ENCODE peak calls at places on chromosomes 6 and 20, in eight cellular contexts. One of them, this sample, is unnamed.
A peak's percentile ranks its signal among the peaks of the same experiment; 100 is the strongest.

GRCh38 chr6:28258877-28259777 is at the start of gene NKAPL:
- DNase-seq in transverse colon: peak; percentile 66
- DNase-seq in tibial nerve: peak; percentile 33
- DNase-seq in body of pancreas: peak; percentile 70
- DNase-seq in Peyer's patch: peak; percentile 76
- DNase-seq in testis: peak; percentile 88
- DNase-seq in A549: no peak
- DNase-seq in GM12878: no peak
- DNase-seq in this sample: peak; percentile 65

GRCh38 chr6:72984981-72985665 is 240.2 kb downstream of the KHDC1L start:
- DNase-seq in transverse colon: no peak
- DNase-seq in tibial nerve: no peak
- DNase-seq in body of pancreas: no peak
- DNase-seq in Peyer's patch: no peak
- DNase-seq in testis: no peak
- DNase-seq in A549: no peak
- DNase-seq in GM12878: no peak
- DNase-seq in this sample: no peak

GRCh38 chr6:139303176-139303575 is 11.4 kb upstream of the TXLNB start:
- DNase-seq in transverse colon: no peak
- DNase-seq in tibial nerve: no peak
- DNase-seq in body of pancreas: no peak
- DNase-seq in Peyer's patch: no peak
- DNase-seq in testis: no peak
- DNase-seq in A549: no peak
- DNase-seq in GM12878: no peak
- DNase-seq in this sample: no peak

GRCh38 chr6:148335582-148335981 is 7.1 kb upstream of the SASH1 start:
- DNase-seq in transverse colon: no peak
- DNase-seq in tibial nerve: no peak
- DNase-seq in body of pancreas: no peak
- DNase-seq in Peyer's patch: no peak
- DNase-seq in testis: no peak
- DNase-seq in A549: peak; percentile 50
- DNase-seq in GM12878: no peak
- DNase-seq in this sample: no peak

GRCh38 chr6:44049163-44049988 is 77.9 kb downstream of the MRPL14 start:
- DNase-seq in transverse colon: no peak
- DNase-seq in tibial nerve: no peak
- DNase-seq in body of pancreas: no peak
- DNase-seq in Peyer's patch: no peak
- DNase-seq in testis: no peak
- DNase-seq in A549: no peak
- DNase-seq in GM12878: no peak
- DNase-seq in this sample: peak; percentile 49

GRCh38 chr6:97626586-97627441 is 343.8 kb upstream of the MMS22L start:
- DNase-seq in transverse colon: no peak
- DNase-seq in tibial nerve: no peak
- DNase-seq in body of pancreas: no peak
- DNase-seq in Peyer's patch: no peak
- DNase-seq in testis: no peak
- DNase-seq in A549: no peak
- DNase-seq in GM12878: no peak
- DNase-seq in this sample: no peak

GRCh38 chr6:16136536-16137450 is 7.9 kb downstream of the MYLIP start:
- DNase-seq in transverse colon: no peak
- DNase-seq in tibial nerve: no peak
- DNase-seq in body of pancreas: no peak
- DNase-seq in Peyer's patch: no peak
- DNase-seq in testis: no peak
- DNase-seq in A549: peak; percentile 5
- DNase-seq in GM12878: no peak
- DNase-seq in this sample: peak; percentile 40

GRCh38 chr20:17504326-17504897 is 26.8 kb downstream of the BFSP1 start:
- DNase-seq in transverse colon: no peak
- DNase-seq in tibial nerve: no peak
- DNase-seq in body of pancreas: no peak
- DNase-seq in Peyer's patch: no peak
- DNase-seq in testis: no peak
- DNase-seq in A549: no peak
- DNase-seq in GM12878: no peak
- DNase-seq in this sample: no peak

GRCh38 chr20:17570347-17571152 is 675 bp downstream of the DSTN start:
- DNase-seq in transverse colon: peak; percentile 75
- DNase-seq in tibial nerve: peak; percentile 23
- DNase-seq in body of pancreas: peak; percentile 63
- DNase-seq in Peyer's patch: peak; percentile 72
- DNase-seq in testis: peak; percentile 61
- DNase-seq in A549: peak; percentile 77
- DNase-seq in GM12878: no peak
- DNase-seq in this sample: peak; percentile 58

GRCh38 chr6:142853244-142854180 is 91.5 kb downstream of the HIVEP2 start:
- DNase-seq in transverse colon: peak; percentile 27
- DNase-seq in tibial nerve: no peak
- DNase-seq in body of pancreas: no peak
- DNase-seq in Peyer's patch: no peak
- DNase-seq in testis: no peak
- DNase-seq in A549: no peak
- DNase-seq in GM12878: no peak
- DNase-seq in this sample: no peak

GRCh38 chr6:5087389-5087788 is 2.2 kb downstream of the PPP1R3G start:
- DNase-seq in transverse colon: peak; percentile 27
- DNase-seq in tibial nerve: no peak
- DNase-seq in body of pancreas: no peak
- DNase-seq in Peyer's patch: no peak
- DNase-seq in testis: peak; percentile 48
- DNase-seq in A549: no peak
- DNase-seq in GM12878: no peak
- DNase-seq in this sample: no peak

GRCh38 chr6:35663001-35663400 is 25.7 kb downstream of the FKBP5 start:
- DNase-seq in transverse colon: no peak
- DNase-seq in tibial nerve: no peak
- DNase-seq in body of pancreas: peak; percentile 60
- DNase-seq in Peyer's patch: no peak
- DNase-seq in testis: no peak
- DNase-seq in A549: no peak
- DNase-seq in GM12878: no peak
- DNase-seq in this sample: no peak

GRCh38 chr6:43276180-43277082 is 21.6 kb upstream of the SLC22A7 start:
- DNase-seq in transverse colon: peak; percentile 75
- DNase-seq in tibial nerve: no peak
- DNase-seq in body of pancreas: no peak
- DNase-seq in Peyer's patch: peak; percentile 77
- DNase-seq in testis: no peak
- DNase-seq in A549: no peak
- DNase-seq in GM12878: no peak
- DNase-seq in this sample: no peak

GRCh38 chr20:56841346-56841908 is 212.3 kb downstream of the TFAP2C start:
- DNase-seq in transverse colon: no peak
- DNase-seq in tibial nerve: no peak
- DNase-seq in body of pancreas: no peak
- DNase-seq in Peyer's patch: no peak
- DNase-seq in testis: no peak
- DNase-seq in A549: no peak
- DNase-seq in GM12878: no peak
- DNase-seq in this sample: no peak

GRCh38 chr20:39607124-39607523 is 645.0 kb downstream of the DHX35 start:
- DNase-seq in transverse colon: no peak
- DNase-seq in tibial nerve: no peak
- DNase-seq in body of pancreas: no peak
- DNase-seq in Peyer's patch: no peak
- DNase-seq in testis: no peak
- DNase-seq in A549: no peak
- DNase-seq in GM12878: no peak
- DNase-seq in this sample: no peak

GRCh38 chr6:33118525-33119123 is 42.8 kb downstream of the HLA-DPB1 start:
- DNase-seq in transverse colon: no peak
- DNase-seq in tibial nerve: no peak
- DNase-seq in body of pancreas: no peak
- DNase-seq in Peyer's patch: no peak
- DNase-seq in testis: no peak
- DNase-seq in A549: peak; percentile 46
- DNase-seq in GM12878: no peak
- DNase-seq in this sample: no peak

GRCh38 chr20:6733965-6734364 is 33.5 kb upstream of the BMP2 start:
- DNase-seq in transverse colon: no peak
- DNase-seq in tibial nerve: no peak
- DNase-seq in body of pancreas: no peak
- DNase-seq in Peyer's patch: no peak
- DNase-seq in testis: no peak
- DNase-seq in A549: no peak
- DNase-seq in GM12878: no peak
- DNase-seq in this sample: no peak

GRCh38 chr6:168871535-168872106 is 382.0 kb downstream of the THBS2 start:
- DNase-seq in transverse colon: no peak
- DNase-seq in tibial nerve: no peak
- DNase-seq in body of pancreas: peak; percentile 49
- DNase-seq in Peyer's patch: no peak
- DNase-seq in testis: no peak
- DNase-seq in A549: no peak
- DNase-seq in GM12878: no peak
- DNase-seq in this sample: peak; percentile 44

GRCh38 chr6:108074359-108075144 is at the start of gene OSTM1:
- DNase-seq in transverse colon: peak; percentile 95
- DNase-seq in tibial nerve: peak; percentile 78
- DNase-seq in body of pancreas: peak; percentile 93
- DNase-seq in Peyer's patch: peak; percentile 96
- DNase-seq in testis: peak; percentile 92
- DNase-seq in A549: peak; percentile 82
- DNase-seq in GM12878: peak; percentile 36
- DNase-seq in this sample: peak; percentile 94
- TF ChIP-seq POLR2A in transverse colon: peak; percentile 80
- TF ChIP-seq POLR2A in tibial nerve: peak; percentile 83
- TF ChIP-seq POLR2A in body of pancreas: peak; percentile 88
- TF ChIP-seq POLR2A in Peyer's patch: peak; percentile 93
- TF ChIP-seq POLR2A in testis: no peak
- TF ChIP-seq POLR2A in A549: peak; percentile 75
- TF ChIP-seq POLR2A in GM12878: peak; percentile 92
- TF ChIP-seq POLR2A in this sample: peak; percentile 59

DNA sequence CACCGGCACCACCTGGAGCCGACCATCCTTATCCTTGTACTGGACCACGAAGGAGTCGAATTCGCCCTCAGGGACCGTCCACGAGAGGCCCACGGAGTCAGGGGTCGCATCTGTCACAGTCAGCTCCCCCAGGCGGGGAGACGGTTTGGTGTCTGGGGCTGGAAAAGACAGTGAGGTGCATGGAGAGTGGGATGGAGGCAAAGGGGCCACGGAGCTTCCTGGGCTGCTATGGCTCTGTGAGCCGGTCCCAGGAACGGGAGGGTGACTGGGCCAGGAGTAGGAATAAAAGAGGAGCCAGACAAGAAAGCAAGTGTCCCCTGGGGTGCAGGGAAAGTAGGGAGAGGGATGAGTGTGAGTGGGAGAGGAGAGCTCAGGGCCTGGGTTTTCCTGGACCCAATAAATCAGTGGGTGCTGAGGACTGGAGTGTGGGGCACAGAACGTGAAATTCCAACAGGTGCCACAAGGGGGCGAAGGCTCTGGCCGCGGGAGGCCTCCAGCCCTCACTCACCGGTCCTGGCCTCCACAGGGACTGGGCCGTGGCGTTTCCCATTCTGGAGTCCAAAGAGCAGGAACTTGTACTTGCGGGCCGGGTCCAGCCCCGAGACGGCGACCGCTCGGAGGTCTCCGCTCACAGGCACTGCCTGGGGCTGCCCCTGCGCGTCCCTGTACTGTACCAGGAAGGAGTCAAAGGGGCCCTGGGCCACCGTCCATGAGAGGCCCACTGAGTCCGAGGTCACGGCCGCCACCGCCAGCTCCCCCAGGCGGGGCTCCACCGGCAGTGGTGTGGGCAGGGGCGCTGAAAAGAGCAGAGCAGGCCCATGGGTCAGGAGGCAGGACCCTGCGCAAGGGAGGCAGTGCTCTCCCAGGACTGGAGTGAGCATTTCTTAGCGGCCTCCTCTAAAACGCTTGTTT is 9.9 kb downstream of the CYP21A2 start:
- DNase-seq in transverse colon: peak; percentile 80
- DNase-seq in tibial nerve: peak; percentile 68
- DNase-seq in body of pancreas: peak; percentile 77
- DNase-seq in Peyer's patch: peak; percentile 89
- DNase-seq in testis: peak; percentile 80
- DNase-seq in A549: peak; percentile 48
- DNase-seq in GM12878: no peak
- DNase-seq in this sample: peak; percentile 80
- TF ChIP-seq POLR2A in transverse colon: no peak
- TF ChIP-seq POLR2A in tibial nerve: no peak
- TF ChIP-seq POLR2A in body of pancreas: no peak
- TF ChIP-seq POLR2A in Peyer's patch: no peak
- TF ChIP-seq POLR2A in testis: no peak
- TF ChIP-seq POLR2A in A549: no peak
- TF ChIP-seq POLR2A in GM12878: no peak
- TF ChIP-seq POLR2A in this sample: no peak

DNA sequence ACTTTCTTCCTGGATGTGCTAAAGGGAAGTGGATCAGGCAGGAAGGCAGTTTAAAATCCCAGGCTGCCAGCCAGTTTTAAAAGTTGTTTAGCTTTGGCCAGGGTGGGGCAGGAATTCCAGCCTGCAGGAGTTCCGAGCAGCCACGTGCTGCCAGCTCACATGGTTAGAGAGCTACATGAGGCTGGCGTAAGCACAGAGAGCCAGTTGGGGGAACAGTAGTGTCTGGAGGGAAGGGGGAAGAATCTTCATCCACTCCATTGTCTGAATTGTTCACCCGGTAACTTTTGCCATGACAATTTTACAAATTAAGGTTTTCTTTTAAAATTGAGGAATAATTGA is 12.0 kb downstream of the CDC25B start:
- DNase-seq in transverse colon: peak; percentile 89
- DNase-seq in tibial nerve: peak; percentile 80
- DNase-seq in body of pancreas: peak; percentile 89
- DNase-seq in Peyer's patch: peak; percentile 90
- DNase-seq in testis: peak; percentile 86
- DNase-seq in A549: peak; percentile 99
- DNase-seq in GM12878: no peak
- DNase-seq in this sample: peak; percentile 91
- TF ChIP-seq POLR2A in transverse colon: peak; percentile 38
- TF ChIP-seq POLR2A in tibial nerve: peak; percentile 58
- TF ChIP-seq POLR2A in body of pancreas: no peak
- TF ChIP-seq POLR2A in Peyer's patch: no peak
- TF ChIP-seq POLR2A in testis: no peak
- TF ChIP-seq POLR2A in A549: no peak
- TF ChIP-seq POLR2A in GM12878: no peak
- TF ChIP-seq POLR2A in this sample: peak; percentile 22

DNA sequence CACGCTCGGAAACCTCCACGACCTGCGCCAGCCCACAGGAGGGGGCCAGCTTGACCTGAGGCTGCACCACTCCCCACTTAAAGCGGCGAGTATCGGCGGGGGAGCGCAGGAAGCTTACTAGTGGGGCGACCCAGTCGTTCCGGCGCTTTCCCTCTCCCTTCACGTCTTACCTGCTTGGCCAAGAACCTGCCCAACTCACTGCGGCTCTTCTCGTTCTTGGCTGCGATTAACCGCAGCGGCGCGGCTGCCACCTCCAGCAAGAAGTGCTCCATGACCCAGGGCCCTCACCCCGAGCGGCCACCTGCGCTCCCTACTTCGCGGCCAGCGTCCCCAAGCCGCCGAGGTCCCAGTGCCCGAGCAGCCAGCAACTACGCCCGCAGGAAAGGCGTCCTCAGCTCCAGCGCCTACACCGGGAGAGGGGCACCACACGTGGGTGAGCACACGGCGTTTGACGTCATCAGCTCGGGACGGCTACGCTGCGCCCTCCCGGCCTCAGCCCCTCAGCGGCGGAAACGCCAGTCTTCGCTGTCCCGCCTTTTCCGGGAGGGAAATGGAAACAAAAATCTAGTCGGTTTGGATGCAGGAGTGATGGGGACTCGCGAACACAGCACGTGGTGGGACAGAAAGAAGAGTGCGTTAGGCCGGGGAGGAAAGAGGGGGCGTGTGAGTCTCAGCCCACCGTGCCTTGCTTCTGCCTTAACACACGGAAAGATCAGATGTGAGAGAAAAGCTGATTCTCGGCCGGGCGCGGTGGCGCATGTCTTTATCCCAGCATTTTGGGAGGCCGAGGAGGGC is at the start of gene MDN1:
- DNase-seq in transverse colon: peak; percentile 93
- DNase-seq in tibial nerve: peak; percentile 63
- DNase-seq in body of pancreas: peak; percentile 89
- DNase-seq in Peyer's patch: peak; percentile 95
- DNase-seq in testis: peak; percentile 96
- DNase-seq in A549: peak; percentile 92
- DNase-seq in GM12878: peak; percentile 73
- DNase-seq in this sample: peak; percentile 89
- TF ChIP-seq POLR2A in transverse colon: peak; percentile 71
- TF ChIP-seq POLR2A in tibial nerve: peak; percentile 74
- TF ChIP-seq POLR2A in body of pancreas: peak; percentile 52
- TF ChIP-seq POLR2A in Peyer's patch: peak; percentile 27
- TF ChIP-seq POLR2A in testis: peak; percentile 15
- TF ChIP-seq POLR2A in A549: peak; percentile 85
- TF ChIP-seq POLR2A in GM12878: peak; percentile 97
- TF ChIP-seq POLR2A in this sample: no peak